ENCODE peak calls at places on chromosomes 7 and 10, in seven cellular contexts. H, I, S, X, E, W and R are unnamed samples.

GRCh38 chr10:78316451-78316931 is 282.8 kb downstream of the RPS24 start:
- DNase-seq in H (no peak), I (no peak), S (no peak), X (no peak), E (no peak), W (no peak), R (no peak)

GRCh38 chr10:29446327-29446726 is 157.5 kb downstream of the LYZL1 start:
- DNase-seq in H (no peak), I (no peak), S (no peak), X (no peak), E (no peak), W (no peak), R (no peak)

GRCh38 chr7:30140456-30140855 is 5.7 kb downstream of the MTURN start:
- DNase-seq in H (no peak), I (no peak), S (no peak), X (no peak), E (no peak), W (no peak), R (no peak)

GRCh38 chr7:139618482-139619366 is 95.2 kb downstream of the CLEC2L start:
- DNase-seq in H (no peak), I (no peak), S (peak), X (no peak), E (no peak), W (no peak), R (no peak)

GRCh38 chr10:34514290-34514689 is 300.8 kb downstream of the PARD3 start:
- DNase-seq in H (no peak), I (no peak), S (no peak), X (no peak), E (no peak), W (no peak), R (no peak)

GRCh38 chr7:152076940-152077933 is 51.8 kb downstream of the GALNT11 start:
- DNase-seq in H (no peak), I (no peak), S (no peak), X (no peak), E (no peak), W (no peak), R (no peak)

GRCh38 chr10:28810062-28810870 is 132.9 kb downstream of the BAMBI start:
- DNase-seq in H (no peak), I (no peak), S (no peak), X (no peak), E (no peak), W (no peak), R (no peak)

GRCh38 chr7:50706469-50706937 is 76.2 kb downstream of the GRB10 start:
- DNase-seq in H (no peak), I (no peak), S (no peak), X (no peak), E (no peak), W (no peak), R (no peak)

GRCh38 chr10:34966440-34966839 is 123.7 kb downstream of the CUL2 start:
- DNase-seq in H (no peak), I (no peak), S (no peak), X (no peak), E (no peak), W (no peak), R (no peak)

GRCh38 chr10:62278461-62278910 is 9.8 kb upstream of the RTKN2 start:
- DNase-seq in H (no peak), I (no peak), S (no peak), X (no peak), E (no peak), W (no peak), R (no peak)

GRCh38 chr10:24251547-24251946 is 42.6 kb downstream of the KIAA1217 start:
- DNase-seq in H (no peak), I (no peak), S (no peak), X (no peak), E (no peak), W (no peak), R (no peak)

GRCh38 chr7:77587276-77587675 is 50.2 kb downstream of the PTPN12 start:
- DNase-seq in H (no peak), I (no peak), S (no peak), X (no peak), E (no peak), W (no peak), R (no peak)

GRCh38 chr7:158317238-158318205 is 270.1 kb downstream of the PTPRN2 start:
- DNase-seq in H (no peak), I (no peak), S (no peak), X (no peak), E (no peak), W (no peak), R (no peak)

GRCh38 chr7:95596183-95597135 is at the start of gene PDK4:
- DNase-seq in H (peak), I (no peak), S (no peak), X (no peak), E (no peak), W (no peak), R (peak)

GRCh38 chr10:48493083-48493871 is 111.6 kb downstream of the ARHGAP22 start:
- DNase-seq in H (no peak), I (no peak), S (no peak), X (no peak), E (no peak), W (no peak), R (no peak)

GRCh38 chr7:88337556-88337955 is 30.9 kb upstream of the STEAP4 start:
- DNase-seq in H (no peak), I (no peak), S (no peak), X (no peak), E (no peak), W (no peak), R (no peak)

GRCh38 chr7:87471430-87471829 is 4.0 kb downstream of the ABCB4 start:
- DNase-seq in H (no peak), I (no peak), S (no peak), X (no peak), E (no peak), W (no peak), R (no peak)

GRCh38 chr7:26853788-26854393 is 10.5 kb downstream of the SKAP2 start:
- DNase-seq in H (no peak), I (no peak), S (no peak), X (no peak), E (no peak), W (no peak), R (no peak)

GRCh38 chr10:58780481-58780880 is 267.8 kb downstream of the BICC1 start:
- DNase-seq in H (no peak), I (no peak), S (no peak), X (no peak), E (no peak), W (no peak), R (no peak)

GRCh38 chr10:14163374-14164125 is 167.2 kb downstream of the FRMD4A start:
- DNase-seq in H (no peak), I (no peak), S (no peak), X (peak), E (no peak), W (no peak), R (no peak)

GRCh38 chr7:135774284-135774683 is 25.7 kb upstream of the FAM180A start:
- DNase-seq in H (no peak), I (no peak), S (no peak), X (peak), E (no peak), W (no peak), R (no peak)

GRCh38 chr7:95669513-95669912 is 73.2 kb upstream of the PDK4 start:
- DNase-seq in H (no peak), I (no peak), S (no peak), X (no peak), E (no peak), W (no peak), R (no peak)